ENCODE peak calls at places on chromosomes 16 and 17, in five cellular contexts. V is dorsolateral prefrontal cortex, C is BJ, G is left ventricle myocardium inferior, L is endothelial cell of umbilical vein. W is an unnamed sample.

GRCh38 chr17:76204277-76204676 is 36.0 kb downstream of the RNF157 start:
- DNase-seq in L (no peak), V (no peak), G (no peak), C (peak), W (no peak)

GRCh38 chr16:55499281-55499680 is 9.6 kb upstream of the LPCAT2 start:
- DNase-seq in V (no peak), G (no peak), L (peak), C (no peak), W (no peak)

GRCh38 chr16:49439676-49440075 is 66.1 kb downstream of the C16orf78 start:
- DNase-seq in C (no peak), V (no peak), L (no peak), G (no peak), W (no peak)

GRCh38 chr16:30722916-30723315 is 23.9 kb downstream of the SRCAP start:
- DNase-seq in C (no peak), G (no peak), L (no peak), V (no peak), W (no peak)

GRCh38 chr16:30010817-30011504 is at the start of gene DOC2A:
- DNase-seq in C (no peak), G (no peak), V (peak), L (no peak), W (peak)

GRCh38 chr17:6471531-6472465 is 27.5 kb downstream of the PIMREG start:
- DNase-seq in V (no peak), L (peak), G (no peak), C (no peak), W (no peak)

GRCh38 chr16:11423315-11424117 is 78.3 kb downstream of the RMI2 start:
- DNase-seq in G (no peak), V (no peak), L (no peak), C (no peak), W (no peak)

GRCh38 chr17:74031314-74032080 is 172.0 kb upstream of the RPL38 start:
- DNase-seq in G (no peak), L (no peak), V (no peak), C (no peak), W (no peak)

GRCh38 chr17:71792966-71793365 is 327.9 kb upstream of the SOX9 start:
- DNase-seq in G (no peak), L (no peak), V (no peak), C (no peak), W (no peak)

GRCh38 chr17:70107441-70107840 is 32.4 kb downstream of the KCNJ16 start:
- DNase-seq in V (no peak), L (no peak), G (no peak), C (no peak), W (no peak)

GRCh38 chr16:80744856-80745255 is 59.5 kb downstream of the CDYL2 start:
- DNase-seq in G (no peak), V (no peak), L (no peak), C (no peak), W (no peak)

GRCh38 chr17:63546308-63547082 is 3.8 kb upstream of the DCAF7 start:
- DNase-seq in C (no peak), V (no peak), L (no peak), G (no peak), W (no peak)

GRCh38 chr16:57538235-57538711 is 1.9 kb upstream of the CCDC102A start:
- DNase-seq in L (no peak), C (no peak), V (no peak), G (no peak), W (no peak)

GRCh38 chr17:57111386-57111785 is 26.3 kb downstream of the AKAP1 start:
- DNase-seq in C (no peak), L (no peak), G (no peak), V (no peak), W (no peak)

GRCh38 chr17:38870259-38871165 is 654 bp downstream of the LASP1 start:
- DNase-seq in V (peak), C (no peak), L (peak), G (peak), W (peak)

GRCh38 chr17:67555855-67556254 is 161.9 kb upstream of the NOL11 start:
- DNase-seq in G (no peak), V (no peak), L (no peak), C (no peak), W (no peak)

GRCh38 chr16:16994831-16995230 is 475.9 kb downstream of the XYLT1 start:
- DNase-seq in C (no peak), L (no peak), V (no peak), G (no peak), W (no peak)

GRCh38 chr16:16997349-16997748 is 473.4 kb downstream of the XYLT1 start:
- DNase-seq in V (no peak), G (no peak), L (no peak), C (no peak), W (no peak)

GRCh38 chr16:17001471-17001870 is 469.3 kb downstream of the XYLT1 start:
- DNase-seq in L (no peak), C (no peak), G (no peak), V (no peak), W (no peak)

GRCh38 chr16:16992986-16993783 is 477.6 kb downstream of the XYLT1 start:
- DNase-seq in G (no peak), C (no peak), L (no peak), V (no peak), W (no peak)

DNA sequence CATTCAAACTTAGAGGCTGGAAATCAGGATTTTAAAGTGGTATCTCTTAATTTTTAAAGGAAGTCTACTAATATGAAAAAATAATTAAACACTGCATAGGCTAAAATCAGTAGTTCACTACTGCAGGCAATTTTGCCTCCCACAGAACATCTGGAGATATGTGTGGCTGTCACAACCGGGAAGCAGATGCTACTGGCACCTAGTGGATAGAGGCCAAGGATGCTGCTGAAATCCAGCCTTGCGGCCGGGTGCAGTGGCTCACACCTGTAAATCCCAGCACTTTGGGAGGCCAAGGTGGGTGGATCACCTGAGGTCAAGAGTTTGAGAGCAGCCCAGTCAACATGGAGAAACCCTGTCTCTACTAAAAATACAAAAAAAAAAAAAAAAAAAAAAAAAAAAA is 473.9 kb downstream of the XYLT1 start:
- DNase-seq in V (no peak), G (no peak), C (no peak), L (no peak), W (no peak)
- TF ChIP-seq CTCF in V (no peak), G (no peak), C (no peak), L (no peak), W (no peak)

DNA sequence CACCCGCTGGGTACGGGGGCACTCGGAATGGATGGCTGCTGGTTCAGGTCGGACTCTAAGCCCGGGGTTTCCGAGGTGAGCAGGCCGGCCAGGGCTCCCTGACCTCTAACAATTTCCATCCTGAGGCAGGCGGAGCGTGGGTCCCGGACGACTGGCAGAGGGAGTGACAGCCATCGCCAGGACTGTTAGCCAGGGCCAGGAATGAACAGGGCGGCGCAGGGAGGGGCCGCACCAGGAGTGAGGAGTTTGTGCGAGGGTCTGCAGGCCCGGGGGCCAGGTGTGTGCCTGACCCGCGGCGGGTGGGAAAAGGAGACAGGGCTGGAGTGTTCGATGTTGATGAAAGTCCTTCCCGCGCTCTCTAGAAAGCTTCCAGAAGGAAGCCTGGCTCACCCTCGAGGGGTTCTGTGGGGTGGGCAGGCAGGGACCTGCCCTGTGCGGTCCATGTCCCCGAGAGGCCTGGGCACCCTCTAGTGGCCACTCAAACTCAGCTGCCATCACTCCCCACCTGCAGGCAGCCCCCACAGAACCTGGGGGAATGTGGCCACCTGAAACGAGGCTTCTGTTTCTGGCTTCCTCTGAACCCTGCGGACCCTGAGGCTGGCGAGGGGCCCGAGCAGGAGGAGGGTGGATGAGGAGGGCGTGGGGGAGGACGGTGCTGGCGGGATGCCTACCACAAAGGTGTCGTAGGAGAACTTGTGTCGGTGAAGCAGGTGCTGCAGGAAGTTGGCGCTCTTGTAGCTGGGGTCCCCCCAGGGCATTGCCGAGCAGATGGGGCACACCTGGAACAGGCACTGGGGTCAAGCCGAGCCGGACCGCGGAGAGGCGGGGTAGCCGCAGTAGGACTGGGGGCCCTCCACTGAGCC is 8.1 kb downstream of the RNF166 start:
- DNase-seq in G (no peak), C (no peak), V (no peak), L (no peak), W (no peak)
- TF ChIP-seq CTCF in G (peak), C (peak), V (peak), L (peak), W (peak)

GRCh38 chr17:59534583-59534982 is 30.8 kb upstream of the DHX40 start:
- DNase-seq in V (no peak), G (no peak), C (no peak), L (no peak), W (no peak)
- TF ChIP-seq CTCF in V (no peak), G (no peak), C (no peak), L (no peak), W (no peak)

DNA sequence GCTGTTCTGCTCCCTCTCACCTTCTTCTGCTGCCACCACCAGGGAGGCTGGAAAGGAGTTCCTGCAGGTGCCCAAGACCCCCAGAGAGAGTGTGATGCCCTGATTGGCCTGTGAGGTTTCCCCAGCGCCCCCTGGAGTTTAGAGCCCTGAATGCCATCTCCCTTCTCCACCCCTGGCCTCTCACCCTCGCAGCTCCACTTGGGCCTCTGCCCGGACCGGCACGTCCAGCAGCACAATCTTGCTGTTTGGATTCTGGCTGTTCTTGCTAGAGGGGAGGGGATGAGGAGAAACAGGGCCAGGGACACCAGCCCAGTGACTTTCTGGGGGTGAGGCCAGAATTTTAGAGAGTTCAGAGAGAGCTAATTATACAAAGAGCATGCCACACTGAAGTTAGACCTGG is 12.5 kb upstream of the FAM171A2 start:
- DNase-seq in G (peak), L (peak), C (no peak), V (no peak), W (no peak)
- TF ChIP-seq CTCF in G (peak), L (peak), C (peak), V (peak), W (no peak)

DNA sequence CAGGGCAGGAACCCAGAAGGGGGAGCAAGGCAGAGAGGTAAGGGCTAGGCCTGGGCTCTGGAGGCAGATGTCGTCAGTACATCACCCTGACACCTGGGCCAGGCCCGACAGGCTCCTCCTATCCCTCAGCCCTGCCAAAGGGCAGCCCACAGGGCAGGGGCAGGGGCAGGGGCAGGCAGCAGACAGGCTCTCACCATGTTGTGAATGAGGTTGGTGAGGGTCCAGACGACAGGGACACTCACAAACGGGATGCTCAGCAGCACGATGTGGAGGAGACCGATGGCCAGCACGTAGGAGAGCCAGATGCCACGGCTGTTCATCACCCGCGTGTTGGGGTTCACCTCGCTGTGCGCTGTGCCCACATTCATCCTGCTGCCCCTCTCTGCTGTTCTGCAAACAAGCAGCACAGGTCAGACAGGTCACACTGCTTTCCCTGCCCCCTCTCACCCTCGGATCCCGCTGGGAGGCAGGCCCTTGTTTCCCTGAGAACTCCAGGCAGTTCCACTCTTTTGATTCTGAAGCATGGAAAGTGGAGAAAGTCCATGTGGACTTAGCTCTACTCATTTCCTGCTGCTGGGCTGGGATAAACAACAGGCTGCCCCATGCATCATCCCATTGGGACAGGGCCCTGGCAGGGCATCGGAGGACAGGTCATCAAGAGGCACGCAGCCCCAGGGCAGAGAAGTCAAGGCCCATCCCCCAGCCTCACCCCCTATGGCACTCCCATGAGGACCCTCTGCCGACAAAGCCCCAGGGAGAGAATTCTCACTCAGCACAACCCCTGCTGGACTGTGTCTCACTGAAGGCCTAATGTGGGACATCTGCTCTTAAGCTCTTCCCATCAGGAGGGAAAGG is 3.3 kb downstream of the ORMDL3 start:
- DNase-seq in G (no peak), C (no peak), L (peak), V (no peak), W (no peak)
- TF ChIP-seq CTCF in G (no peak), C (no peak), L (no peak), V (no peak), W (no peak)

GRCh38 chr16:85183564-85183963 is 71.3 kb upstream of the CIBAR2 start:
- DNase-seq in L (no peak), C (no peak), V (no peak), G (no peak), W (no peak)

GRCh38 chr16:85185701-85186100 is 73.4 kb upstream of the CIBAR2 start:
- DNase-seq in V (no peak), C (no peak), G (no peak), L (no peak), W (no peak)

GRCh38 chr16:85184404-85184803 is 72.1 kb upstream of the CIBAR2 start:
- DNase-seq in G (no peak), V (no peak), C (no peak), L (no peak), W (no peak)

GRCh38 chr16:85187002-85187401 is 74.7 kb upstream of the CIBAR2 start:
- DNase-seq in L (no peak), G (peak), C (no peak), V (no peak), W (no peak)

GRCh38 chr16:85185281-85185680 is 73.0 kb upstream of the CIBAR2 start:
- DNase-seq in G (peak), L (no peak), V (no peak), C (no peak), W (no peak)
- TF ChIP-seq CTCF in G (no peak), L (no peak), V (no peak), C (no peak), W (no peak)

DNA sequence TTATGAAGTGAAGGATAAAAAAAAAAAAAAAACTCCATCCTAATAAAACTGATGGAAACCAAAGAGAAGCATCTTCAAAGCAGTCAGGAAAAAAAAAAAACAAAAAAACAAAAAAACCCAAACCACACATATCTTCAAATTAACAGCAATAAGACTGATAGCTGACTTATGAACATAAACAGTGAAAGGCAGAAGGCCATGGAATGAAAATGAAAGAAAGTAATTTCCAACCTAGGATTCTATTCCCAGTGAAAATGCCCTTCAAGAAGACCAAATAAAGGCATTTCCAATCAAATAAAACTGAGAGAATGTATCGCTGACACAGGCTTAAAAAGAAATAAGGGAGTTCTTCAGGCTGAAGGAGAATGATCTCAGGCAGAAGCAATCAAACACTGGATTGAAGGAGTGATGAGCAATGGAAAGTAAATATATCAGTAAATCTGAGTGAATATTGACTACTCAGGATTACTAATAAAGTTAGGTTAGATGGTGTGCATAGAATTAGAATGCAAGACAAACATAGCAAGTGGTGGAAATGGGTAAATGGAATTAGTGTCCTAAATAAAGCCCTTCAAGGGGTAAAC is 92.1 kb downstream of the USP31 start:
- DNase-seq in C (no peak), V (no peak), L (no peak), G (no peak), W (no peak)
- TF ChIP-seq CTCF in C (no peak), V (no peak), L (no peak), G (no peak), W (no peak)

GRCh38 chr17:29572691-29573557 is 4.4 kb downstream of the TP53I13 start:
- DNase-seq in L (peak), V (no peak), C (no peak), G (peak), W (peak)
- TF ChIP-seq CTCF in L (peak), V (peak), C (peak), G (peak), W (peak)

GRCh38 chr16:71230122-71230845 is at the start of gene HYDIN:
- DNase-seq in G (no peak), V (peak), L (peak), C (no peak), W (no peak)

GRCh38 chr16:71229344-71229743 is 1.2 kb downstream of the HYDIN start:
- DNase-seq in G (no peak), L (no peak), C (no peak), V (no peak), W (no peak)

GRCh38 chr16:71226229-71227141 is 4.0 kb downstream of the HYDIN start:
- DNase-seq in L (no peak), V (no peak), G (no peak), C (no peak), W (no peak)

GRCh38 chr16:71225145-71225544 is 5.4 kb downstream of the HYDIN start:
- DNase-seq in C (no peak), G (no peak), L (no peak), V (no peak), W (no peak)
- TF ChIP-seq CTCF in C (no peak), G (no peak), L (no peak), V (no peak), W (no peak)